ENCODE peak calls at places on chromosomes 16 and 17, in nine cellular contexts. Q is epithelial cell of esophagus, O is MM.1S, P is stomach, N is Peyer's patch, Y is body of pancreas, E is lower leg skin, X is AG04450, K is bronchial epithelial cell. D is an unnamed sample.

GRCh38 chr16:83903739-83904138 is 4.8 kb downstream of the MLYCD start:
- DNase-seq in Q (no peak), O (no peak), P (no peak), N (no peak), Y (peak; percentile 54), E (no peak), X (no peak), K (no peak), D (no peak)

GRCh38 chr16:61957075-61957474 is 79.2 kb downstream of the CDH8 start:
- DNase-seq in Q (no peak), O (no peak), P (no peak), N (no peak), Y (no peak), E (no peak), X (no peak), K (no peak), D (no peak)

GRCh38 chr16:23955088-23955487 is 119.3 kb downstream of the PRKCB start:
- DNase-seq in Q (no peak), O (no peak), P (no peak), N (no peak), Y (no peak), E (no peak), X (no peak), K (no peak), D (no peak)

GRCh38 chr16:75025766-75026165 is 26.9 kb downstream of the ZNRF1 start:
- DNase-seq in Q (no peak), O (no peak), P (no peak), N (no peak), Y (no peak), E (no peak), X (no peak), K (no peak), D (no peak)

GRCh38 chr17:48175692-48176450 is 68.3 kb downstream of the SNX11 start:
- DNase-seq in Q (peak; percentile 12), O (no peak), P (no peak), N (no peak), Y (no peak), E (no peak), X (no peak), K (no peak), D (no peak)

GRCh38 chr17:58666858-58667267 is 25.0 kb downstream of the TEX14 start:
- DNase-seq in Q (peak; percentile 80), O (no peak), P (peak; percentile 74), N (peak; percentile 57), Y (peak; percentile 72), E (peak; percentile 59), X (no peak), K (peak; percentile 87), D (peak; percentile 82)

GRCh38 chr16:15954814-15955151 is 5.4 kb downstream of the ABCC1 start:
- DNase-seq in Q (no peak), O (no peak), P (no peak), N (no peak), Y (no peak), E (no peak), X (no peak), K (no peak), D (no peak)

GRCh38 chr17:6681671-6682070 is 30.1 kb downstream of the C17orf100 start:
- DNase-seq in Q (peak; percentile 80), O (no peak), P (no peak), N (no peak), Y (no peak), E (no peak), X (no peak), K (peak; percentile 80), D (no peak)

GRCh38 chr17:81368161-81368560 is 27.1 kb upstream of the BAHCC1 start:
- DNase-seq in Q (no peak), O (no peak), P (no peak), N (no peak), Y (no peak), E (no peak), X (no peak), K (no peak), D (peak; percentile 24)

GRCh38 chr17:4648741-4649140 is 7.3 kb upstream of the ALOX15 start:
- DNase-seq in Q (no peak), O (no peak), P (no peak), N (no peak), Y (no peak), E (no peak), X (no peak), K (no peak), D (no peak)

GRCh38 chr16:11058820-11059219 is 114.5 kb downstream of the CLEC16A start:
- DNase-seq in Q (no peak), O (no peak), P (no peak), N (no peak), Y (no peak), E (no peak), X (no peak), K (no peak), D (no peak)

GRCh38 chr16:11056090-11056988 is 112.0 kb downstream of the CLEC16A start:
- DNase-seq in Q (peak; percentile 23), O (no peak), P (no peak), N (no peak), Y (no peak), E (no peak), X (no peak), K (peak; percentile 44), D (no peak)

GRCh38 chr16:11059588-11059987 is 115.2 kb downstream of the CLEC16A start:
- DNase-seq in Q (no peak), O (no peak), P (no peak), N (no peak), Y (no peak), E (no peak), X (no peak), K (no peak), D (no peak)

GRCh38 chr16:11056989-11057645 is 112.8 kb downstream of the CLEC16A start:
- DNase-seq in Q (peak; percentile 63), O (no peak), P (no peak), N (no peak), Y (no peak), E (no peak), X (no peak), K (peak; percentile 67), D (no peak)

GRCh38 chr16:11057696-11058345 is 113.5 kb downstream of the CLEC16A start:
- DNase-seq in Q (no peak), O (no peak), P (no peak), N (no peak), Y (no peak), E (no peak), X (no peak), K (no peak), D (no peak)
- TF ChIP-seq CTCF in Q (no peak), O (no peak), P (no peak), N (no peak), Y (no peak), E (no peak), X (no peak), K (no peak), D (no peak)

GRCh38 chr17:75685508-75685907 is 18.4 kb downstream of the SAP30BP start:
- DNase-seq in Q (peak; percentile 66), O (no peak), P (no peak), N (no peak), Y (no peak), E (no peak), X (no peak), K (peak; percentile 67), D (no peak)

GRCh38 chr17:75689441-75689873 is 22.3 kb downstream of the SAP30BP start:
- DNase-seq in Q (peak; percentile 99), O (peak; percentile 96), P (no peak), N (peak; percentile 74), Y (no peak), E (no peak), X (no peak), K (peak; percentile 99), D (peak; percentile 11)

GRCh38 chr17:75691371-75692290 is 24.5 kb downstream of the SAP30BP start:
- DNase-seq in Q (peak; percentile 83), O (no peak), P (no peak), N (no peak), Y (peak; percentile 80), E (no peak), X (no peak), K (peak; percentile 84), D (no peak)

GRCh38 chr17:75684924-75685323 is 17.8 kb downstream of the SAP30BP start:
- DNase-seq in Q (peak; percentile 97), O (no peak), P (peak; percentile 58), N (no peak), Y (no peak), E (peak; percentile 77), X (no peak), K (peak; percentile 93), D (no peak)

DNA sequence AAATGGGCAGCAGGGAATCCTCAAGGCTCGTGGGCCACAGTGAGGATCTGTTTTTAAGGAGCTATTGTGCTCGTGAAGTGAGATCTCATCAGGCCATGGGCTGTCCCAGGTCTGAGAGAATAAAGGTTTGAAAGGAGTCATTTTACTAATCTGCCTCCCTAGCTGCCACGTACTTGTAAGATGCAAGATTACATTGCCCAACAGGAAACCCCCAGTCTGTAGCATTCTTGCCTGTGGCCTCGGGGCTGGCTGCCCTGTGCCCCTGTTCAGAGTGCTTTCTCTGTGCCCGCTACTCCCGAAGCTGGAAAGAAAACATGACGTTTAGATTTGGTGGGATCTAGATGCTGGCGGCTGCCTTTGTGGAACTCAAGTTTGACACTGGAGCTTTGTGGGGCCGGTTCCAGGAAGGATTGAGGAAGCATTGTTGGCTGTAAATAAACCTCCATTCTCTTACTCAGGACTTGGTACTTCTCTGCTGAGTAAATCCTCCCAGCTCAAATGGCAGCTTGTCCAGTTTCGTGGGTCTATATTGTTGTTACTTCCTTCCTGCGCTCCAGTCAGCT is 21.2 kb downstream of the SAP30BP start:
- DNase-seq in Q (peak; percentile 87), O (no peak), P (peak; percentile 39), N (no peak), Y (no peak), E (no peak), X (no peak), K (peak; percentile 84), D (peak; percentile 16)
- H3K4me3 ChIP-seq in Q (no peak overlapping the region), O (no peak overlapping the region), P (no peak overlapping the region), N (no peak overlapping the region), Y (no peak overlapping the region), E (no peak overlapping the region), X (no peak overlapping the region), K (no peak overlapping the region), D (no peak overlapping the region)

GRCh38 chr16:73053038-73053378 is 5.1 kb upstream of the ZFHX3 start:
- DNase-seq in Q (no peak), O (no peak), P (no peak), N (no peak), Y (no peak), E (no peak), X (no peak), K (no peak), D (no peak)
- TF ChIP-seq CTCF in Q (no peak), O (no peak), P (no peak), N (no peak), Y (no peak), E (no peak), X (no peak), K (no peak), D (no peak)

DNA sequence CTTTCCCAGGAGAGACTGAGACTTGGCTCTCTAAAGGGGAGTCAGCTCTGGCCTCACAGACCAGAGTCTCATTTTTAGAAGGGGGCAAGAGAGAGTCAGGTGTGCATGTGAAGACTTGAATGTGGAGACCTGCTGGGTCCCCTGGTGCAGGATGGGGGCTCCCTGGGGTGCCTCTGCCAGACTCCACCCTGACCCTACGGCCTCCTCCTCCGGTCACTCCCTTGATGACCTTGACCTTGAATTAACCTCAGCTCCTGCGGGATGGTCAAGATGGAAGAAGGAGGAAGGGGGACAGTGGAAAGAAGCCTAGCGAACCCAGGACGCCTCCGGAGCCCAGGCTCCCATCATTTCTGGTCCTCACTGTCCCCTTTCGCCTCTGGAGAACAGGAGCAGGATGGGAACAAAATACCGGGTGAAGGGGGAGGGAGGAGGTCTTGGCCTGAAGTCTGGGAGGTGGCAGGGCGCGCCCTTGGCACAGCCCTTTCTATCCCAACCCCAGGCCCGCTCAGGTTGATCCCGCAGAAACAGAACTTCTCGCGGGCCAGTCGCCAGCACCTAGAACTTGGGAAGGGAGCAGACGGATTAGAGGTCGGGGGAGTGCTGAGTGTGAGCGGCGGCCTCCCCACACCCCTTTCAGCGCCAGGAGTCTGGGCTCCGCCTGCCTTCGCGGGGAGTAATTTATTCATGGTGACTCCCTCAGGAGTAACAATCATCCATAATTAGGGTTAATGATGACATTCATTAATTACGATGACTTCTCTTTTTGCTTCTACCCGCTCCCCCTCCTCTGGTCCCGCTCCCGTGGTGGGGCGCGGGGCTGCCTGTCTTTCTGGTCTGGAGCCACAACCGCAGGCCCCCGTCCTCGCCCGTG is 1.6 kb downstream of the STAC2 start:
- DNase-seq in Q (no peak), O (no peak), P (no peak), N (no peak), Y (no peak), E (no peak), X (no peak), K (no peak), D (no peak)
- H3K4me3 ChIP-seq in Q (no peak overlapping the region), O (no peak overlapping the region), P (peak overlapping the region; percentile 43), N (peak overlapping the region; percentile 48), Y (no peak overlapping the region), E (no peak overlapping the region), X (no peak overlapping the region), K (no peak overlapping the region), D (no peak overlapping the region)

D was measured in mucosa of descending colon.